ENCODE peak calls at places on chromosomes 12 and 14, in six cellular contexts. F is activated B cell treated with CpG ODN at 0.5 μM for 24 hours, E is upper lobe of left lung, Q is tibial artery, V is AG09309, O is neural crest cell. C is an unnamed sample.

GRCh38 chr14:100898935-100899840 is 4.3 kb downstream of the RTL1 start:
- DNase-seq in F (no peak), E (no peak), Q (peak), V (no peak), O (no peak), C (no peak)

GRCh38 chr14:23580948-23581281 is 2.3 kb upstream of the JPH4 start:
- DNase-seq in F (no peak), E (no peak), Q (no peak), V (no peak), O (no peak), C (no peak)

GRCh38 chr14:51002406-51002984 is 58.2 kb upstream of the PYGL start:
- DNase-seq in F (no peak), E (no peak), Q (no peak), V (no peak), O (no peak), C (no peak)

GRCh38 chr12:79934309-79935020 is 432 bp downstream of the PPP1R12A start:
- DNase-seq in F (no peak), E (peak), Q (peak), V (no peak), O (peak), C (peak)

GRCh38 chr12:99170461-99170860 is 477.1 kb upstream of the GARIN6 start:
- DNase-seq in F (no peak), E (no peak), Q (no peak), V (no peak), O (no peak), C (no peak)

GRCh38 chr12:106251636-106252035 is 3.8 kb upstream of the CKAP4 start:
- DNase-seq in F (no peak), E (no peak), Q (no peak), V (no peak), O (no peak), C (no peak)

GRCh38 chr14:21385170-21385904 is 1.5 kb upstream of the SUPT16H start:
- DNase-seq in F (no peak), E (no peak), Q (no peak), V (no peak), O (no peak), C (no peak)

GRCh38 chr12:122399592-122400373 is 22.7 kb downstream of the CLIP1 start:
- DNase-seq in F (peak), E (peak), Q (peak), V (peak), O (peak), C (peak)

GRCh38 chr12:93223440-93224426 is 154.0 kb upstream of the NUDT4 start:
- DNase-seq in F (no peak), E (no peak), Q (no peak), V (no peak), O (no peak), C (no peak)

GRCh38 chr12:30882706-30883105 is 43.8 kb upstream of the TSPAN11 start:
- DNase-seq in F (no peak), E (no peak), Q (no peak), V (no peak), O (no peak), C (no peak)

GRCh38 chr14:31877333-31877798 is 199.7 kb upstream of the ARHGAP5 start:
- DNase-seq in F (no peak), E (no peak), Q (no peak), V (no peak), O (no peak), C (no peak)

GRCh38 chr14:50985124-50985815 is 41.0 kb upstream of the PYGL start:
- DNase-seq in F (no peak), E (no peak), Q (no peak), V (no peak), O (no peak), C (no peak)

GRCh38 chr12:22729431-22729830 is 104.5 kb downstream of the ETNK1 start:
- DNase-seq in F (no peak), E (no peak), Q (no peak), V (no peak), O (no peak), C (no peak)

GRCh38 chr12:126937431-126937830 is 1329.5 kb upstream of the TMEM132C start:
- DNase-seq in F (no peak), E (no peak), Q (no peak), V (no peak), O (no peak), C (no peak)

GRCh38 chr12:120170631-120171030 is 23.9 kb downstream of the GCN1 start:
- DNase-seq in F (no peak), E (no peak), Q (no peak), V (no peak), O (no peak), C (no peak)

GRCh38 chr12:132222096-132222807 is 78.0 kb downstream of the NOC4L start:
- DNase-seq in F (peak), E (no peak), Q (peak), V (no peak), O (no peak), C (no peak)

GRCh38 chr14:91716999-91717398 is 14.9 kb downstream of the CATSPERB start:
- DNase-seq in F (no peak), E (no peak), Q (no peak), V (no peak), O (no peak), C (no peak)

GRCh38 chr14:91719839-91720238 is 12.0 kb downstream of the CATSPERB start:
- DNase-seq in F (no peak), E (no peak), Q (no peak), V (no peak), O (no peak), C (no peak)

GRCh38 chr14:91714805-91715204 is 17.1 kb downstream of the CATSPERB start:
- DNase-seq in F (no peak), E (no peak), Q (no peak), V (no peak), O (no peak), C (peak)
- TF ChIP-seq CTCF in F (no peak), E (no peak), Q (no peak), V (no peak), O (no peak), C (no peak)

GRCh38 chr12:58247633-58248032 is 306.3 kb downstream of the ATP23 start:
- DNase-seq in F (no peak), E (no peak), Q (no peak), V (no peak), O (no peak), C (no peak)
- TF ChIP-seq CTCF in F (no peak), E (no peak), Q (no peak), V (peak), O (no peak), C (no peak)

GRCh38 chr14:39988939-39989338 is 556.7 kb upstream of the FBXO33 start:
- DNase-seq in F (no peak), E (no peak), Q (no peak), V (peak), O (no peak), C (no peak)
- TF ChIP-seq CTCF in F (no peak), E (peak), Q (no peak), V (no peak), O (peak), C (no peak)

DNA sequence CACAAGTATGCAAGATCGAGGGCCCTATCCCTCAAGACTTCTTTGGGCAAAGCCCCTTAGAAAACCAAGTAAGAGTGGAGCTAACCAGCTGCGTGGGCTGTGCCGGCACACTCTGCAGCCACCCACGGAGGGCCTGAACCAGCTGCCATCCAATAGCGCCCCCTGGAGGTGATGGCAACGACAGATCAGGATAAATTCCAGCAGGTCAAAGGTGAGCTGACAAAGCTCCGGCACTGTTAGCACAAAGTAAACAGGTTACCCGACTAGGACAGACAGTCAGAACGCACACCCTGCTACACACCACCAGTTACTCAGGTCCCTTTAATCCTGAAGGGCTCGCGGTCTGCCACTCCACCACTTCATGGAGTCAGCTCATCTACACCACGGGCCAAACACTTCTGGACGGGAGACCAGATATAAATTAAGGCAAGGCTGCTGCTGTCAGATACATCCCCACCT is 4.9 kb downstream of the ZBTB39 start:
- DNase-seq in F (peak), E (peak), Q (no peak), V (no peak), O (peak), C (peak)
- TF ChIP-seq CTCF in F (no peak), E (peak), Q (peak), V (peak), O (peak), C (peak)

C was measured in natural killer cell.